ENCODE peak calls at places on chromosomes 11 and 22, in ten cellular contexts. U, P, R, K, Q, E, J, S, D and H are unnamed samples.
A peak's percentile ranks its signal among the peaks of the same experiment; 100 is the strongest.

GRCh38 chr11:130442728-130443127 is 5.7 kb upstream of the ADAMTS15 start:
- DNase-seq in U (peak; percentile 83), P (no peak), R (no peak), K (no peak), Q (no peak), E (no peak), J (no peak), S (no peak), D (no peak), H (no peak)

GRCh38 chr11:45556851-45557707 is 108.3 kb downstream of the CHST1 start:
- DNase-seq in U (peak; percentile 5), P (no peak), R (no peak), K (no peak), Q (no peak), E (no peak), J (peak; percentile 93), S (no peak), D (peak; percentile 93), H (no peak)

GRCh38 chr11:267491-267994 is 10.7 kb upstream of the NLRP6 start:
- DNase-seq in U (peak; percentile 29), P (no peak), R (no peak), K (peak; percentile 69), Q (no peak), E (no peak), J (peak; percentile 60), S (no peak), D (no peak), H (peak; percentile 52)

GRCh38 chr11:88886796-88887195 is 179.0 kb downstream of the GRM5 start:
- DNase-seq in U (peak; percentile 60), P (peak; percentile 71), R (peak; percentile 48), K (peak; percentile 28), Q (peak; percentile 10), E (peak; percentile 51), J (peak; percentile 82), S (peak; percentile 6), D (peak; percentile 60), H (peak; percentile 47)

GRCh38 chr11:119891392-119891791 is 162.4 kb upstream of the NECTIN1 start:
- DNase-seq in U (no peak), P (peak; percentile 75), R (no peak), K (no peak), Q (no peak), E (no peak), J (no peak), S (no peak), D (no peak), H (no peak)

GRCh38 chr22:38196791-38197429 is 4.9 kb upstream of the MAFF start:
- DNase-seq in U (peak; percentile 64), P (no peak), R (no peak), K (no peak), Q (no peak), E (no peak), J (no peak), S (no peak), D (no peak), H (no peak)

GRCh38 chr11:47270331-47271271 is 668 bp downstream of the MADD start:
- DNase-seq in U (peak; percentile 70), P (peak; percentile 47), R (peak; percentile 38), K (peak; percentile 55), Q (no peak), E (no peak), J (peak; percentile 47), S (peak; percentile 4), D (peak; percentile 43), H (peak; percentile 19)

GRCh38 chr11:40294343-40294723 is 1165.1 kb downstream of the LRRC4C start:
- DNase-seq in U (no peak), P (no peak), R (no peak), K (no peak), Q (no peak), E (no peak), J (no peak), S (no peak), D (no peak), H (no peak)

GRCh38 chr11:75273331-75273988 is 32.9 kb downstream of the TPBGL start:
- DNase-seq in U (no peak), P (no peak), R (no peak), K (no peak), Q (no peak), E (no peak), J (no peak), S (no peak), D (no peak), H (no peak)

GRCh38 chr11:119421941-119422504 is 949 bp downstream of the THY1 start:
- DNase-seq in U (peak; percentile 73), P (no peak), R (no peak), K (no peak), Q (no peak), E (no peak), J (no peak), S (no peak), D (no peak), H (no peak)

GRCh38 chr11:126874276-126874675 is 126.3 kb downstream of the KIRREL3 start:
- DNase-seq in U (peak; percentile 47), P (no peak), R (no peak), K (no peak), Q (no peak), E (no peak), J (no peak), S (no peak), D (no peak), H (no peak)

GRCh38 chr11:81975261-81975900 is 758.3 kb downstream of the FAM181B start:
- DNase-seq in U (peak; percentile 15), P (no peak), R (no peak), K (no peak), Q (no peak), E (no peak), J (no peak), S (no peak), D (no peak), H (no peak)

GRCh38 chr22:28021998-28022660 is 103.1 kb upstream of the PITPNB start:
- DNase-seq in U (no peak), P (no peak), R (no peak), K (no peak), Q (no peak), E (no peak), J (no peak), S (no peak), D (no peak), H (no peak)

GRCh38 chr11:29352273-29352672 is 664.6 kb downstream of the KCNA4 start:
- DNase-seq in U (no peak), P (peak; percentile 3), R (no peak), K (no peak), Q (no peak), E (no peak), J (no peak), S (no peak), D (no peak), H (no peak)

GRCh38 chr11:17767301-17767885 is 32.8 kb downstream of the KCNC1 start:
- DNase-seq in U (peak; percentile 37), P (peak; percentile 42), R (no peak), K (no peak), Q (no peak), E (no peak), J (no peak), S (no peak), D (peak; percentile 58), H (no peak)

GRCh38 chr22:22387386-22387736 is 121.2 kb downstream of the ZNF280B start:
- DNase-seq in U (no peak), P (no peak), R (no peak), K (no peak), Q (no peak), E (no peak), J (no peak), S (no peak), D (no peak), H (no peak)

GRCh38 chr11:128692750-128693578 is 908 bp upstream of the FLI1 start:
- DNase-seq in U (peak; percentile 87), P (no peak), R (no peak), K (peak; percentile 28), Q (no peak), E (no peak), J (peak; percentile 54), S (no peak), D (peak; percentile 62), H (no peak)

GRCh38 chr11:72982286-72982685 is 159.8 kb downstream of the FCHSD2 start:
- DNase-seq in U (no peak), P (no peak), R (no peak), K (no peak), Q (no peak), E (no peak), J (no peak), S (no peak), D (peak; percentile 11), H (no peak)

GRCh38 chr11:117096140-117096972 is 1.9 kb downstream of the SIK3 start:
- DNase-seq in U (peak; percentile 40), P (peak; percentile 22), R (no peak), K (peak; percentile 71), Q (no peak), E (no peak), J (peak; percentile 19), S (peak; percentile 20), D (no peak), H (peak; percentile 32)

GRCh38 chr11:61173456-61173855 is 12.2 kb upstream of the VPS37C start:
- DNase-seq in U (peak; percentile 63), P (peak; percentile 65), R (no peak), K (no peak), Q (no peak), E (no peak), J (peak; percentile 48), S (no peak), D (peak; percentile 47), H (no peak)

GRCh38 chr11:35282226-35282882 is 137.0 kb downstream of the SLC1A2 start:
- DNase-seq in U (peak; percentile 72), P (no peak), R (no peak), K (no peak), Q (peak; percentile 45), E (no peak), J (peak; percentile 30), S (no peak), D (peak; percentile 58), H (no peak)

GRCh38 chr22:17366830-17367229 is 2.4 kb upstream of the CECR2 start:
- DNase-seq in U (no peak), P (peak; percentile 80), R (peak; percentile 82), K (no peak), Q (no peak), E (no peak), J (no peak), S (no peak), D (peak; percentile 48), H (no peak)

GRCh38 chr11:92969293-92969633 is 188 bp upstream of the MTNR1B start:
- DNase-seq in U (no peak), P (no peak), R (no peak), K (no peak), Q (no peak), E (no peak), J (no peak), S (no peak), D (no peak), H (no peak)

GRCh38 chr22:36282078-36282831 is 29.3 kb downstream of the APOL1 start:
- DNase-seq in U (no peak), P (no peak), R (no peak), K (no peak), Q (no peak), E (no peak), J (no peak), S (no peak), D (no peak), H (no peak)

GRCh38 chr11:66267379-66268209 is 845 bp upstream of the RAB1B start:
- DNase-seq in U (peak; percentile 90), P (peak; percentile 85), R (peak; percentile 86), K (peak; percentile 79), Q (peak; percentile 58), E (peak; percentile 53), J (peak; percentile 75), S (peak; percentile 75), D (peak; percentile 89), H (peak; percentile 81)

GRCh38 chr22:47298017-47298820 is 535.8 kb downstream of the TBC1D22A start:
- DNase-seq in U (no peak), P (no peak), R (no peak), K (no peak), Q (no peak), E (no peak), J (no peak), S (no peak), D (no peak), H (no peak)

GRCh38 chr11:123822022-123822421 is 15.9 kb upstream of the OR6M1 start:
- DNase-seq in U (no peak), P (no peak), R (no peak), K (no peak), Q (no peak), E (no peak), J (no peak), S (no peak), D (no peak), H (no peak)

GRCh38 chr22:31344369-31345330 is 1.5 kb downstream of the PATZ1 start:
- DNase-seq in U (peak; percentile 50), P (peak; percentile 30), R (no peak), K (peak; percentile 21), Q (no peak), E (no peak), J (no peak), S (peak; percentile 20), D (peak; percentile 40), H (peak; percentile 14)